ENCODE peak calls at places on chromosomes 12 and 14, in five cellular contexts. F is neural progenitor cell; Z is CD4-positive, alpha-beta T cell; A is K562; J is tibial nerve. E is an unnamed sample.

GRCh38 chr12:123238961-123239360 is 5.7 kb downstream of the MTRFR start:
- DNase-seq in J (no peak), Z (no peak), A (no peak), F (no peak), E (no peak)

GRCh38 chr12:55847603-55848329 is 5.0 kb upstream of the MMP19 start:
- DNase-seq in Z (no peak), J (peak; percentile 87), F (no peak), A (peak; percentile 76), E (peak; percentile 98)

GRCh38 chr12:47216150-47216677 is 136.5 kb upstream of the AMIGO2 start:
- DNase-seq in A (no peak), J (no peak), Z (peak; percentile 66), F (no peak), E (no peak)

GRCh38 chr12:127389923-127390322 is 877.0 kb upstream of the TMEM132C start:
- DNase-seq in F (peak; percentile 72), Z (no peak), A (no peak), J (no peak), E (no peak)

GRCh38 chr14:104865069-104865630 is at the start of gene CEP170B:
- DNase-seq in Z (peak; percentile 21), J (no peak), A (peak; percentile 85), F (peak; percentile 65), E (no peak)

GRCh38 chr14:99691111-99691885 is 7.2 kb downstream of the CYP46A1 start:
- DNase-seq in F (no peak), J (no peak), A (no peak), Z (no peak), E (no peak)

GRCh38 chr14:68507544-68508081 is 285.3 kb downstream of the ZFP36L1 start:
- DNase-seq in F (no peak), A (no peak), J (no peak), Z (peak; percentile 13), E (no peak)

GRCh38 chr12:11650697-11651281 is 1.3 kb downstream of the ETV6 start:
- DNase-seq in Z (no peak), A (no peak), F (peak; percentile 33), J (no peak), E (no peak)

GRCh38 chr12:12683725-12684124 is 12.3 kb downstream of the GPR19 start:
- DNase-seq in J (no peak), F (peak; percentile 34), A (no peak), Z (no peak), E (no peak)

GRCh38 chr12:92719674-92720073 is 16.9 kb downstream of the PLEKHG7 start:
- DNase-seq in Z (no peak), F (no peak), A (no peak), J (no peak), E (no peak)

GRCh38 chr12:25377475-25378179 is 126.9 kb upstream of the KRAS start:
- DNase-seq in J (no peak), Z (peak; percentile 27), A (no peak), F (no peak), E (no peak)

GRCh38 chr12:23855813-23856212 is 93.7 kb downstream of the SOX5 start:
- DNase-seq in F (no peak), A (no peak), Z (no peak), J (no peak), E (no peak)

GRCh38 chr14:101361044-101361443 is 200.3 kb upstream of the DIO3 start:
- DNase-seq in Z (no peak), A (no peak), F (no peak), J (no peak), E (peak; percentile 82)

GRCh38 chr14:99982449-99983250 is 82.6 kb upstream of the EVL start:
- DNase-seq in F (peak; percentile 74), A (peak; percentile 66), Z (peak; percentile 63), J (no peak), E (no peak)

GRCh38 chr14:95059126-95059525 is 98.2 kb downstream of the DICER1 start:
- DNase-seq in A (no peak), Z (no peak), J (no peak), F (no peak), E (no peak)

GRCh38 chr12:79422060-79422812 is 268.5 kb downstream of the PAWR start:
- DNase-seq in J (no peak), A (no peak), F (no peak), Z (no peak), E (no peak)

GRCh38 chr14:105020815-105021655 is at the start of gene CDCA4:
- DNase-seq in A (peak; percentile 97), Z (peak; percentile 97), J (peak; percentile 96), F (peak; percentile 99), E (peak; percentile 99)

GRCh38 chr14:75989134-75989533 is 3.6 kb downstream of the IFT43 start:
- DNase-seq in Z (no peak), J (no peak), F (no peak), A (no peak), E (no peak)

GRCh38 chr14:95385701-95386100 is 66.0 kb upstream of the CLMN start:
- DNase-seq in Z (no peak), J (no peak), A (no peak), F (no peak), E (no peak)

GRCh38 chr14:54606178-54606577 is 39.2 kb downstream of the SAMD4A start:
- DNase-seq in J (no peak), Z (no peak), A (no peak), F (peak; percentile 7), E (no peak)

GRCh38 chr12:111297703-111298426 is 71.0 kb downstream of the PHETA1 start:
- DNase-seq in J (no peak), F (peak; percentile 83), A (no peak), Z (no peak), E (no peak)

GRCh38 chr14:58738876-58739275 is 101.1 kb downstream of the DACT1 start:
- DNase-seq in Z (no peak), A (no peak), J (no peak), F (no peak), E (no peak)

GRCh38 chr12:52951640-52952039 is 2.7 kb downstream of the KRT18 start:
- DNase-seq in J (no peak), F (no peak), Z (no peak), A (no peak), E (no peak)
- H3K27ac ChIP-seq in J (no peak overlapping the region), F (no peak overlapping the region), Z (no peak overlapping the region), A (peak overlapping the region; percentile 72), E (no peak overlapping the region)

GRCh38 chr12:122096591-122097149 is 18.1 kb downstream of the MLXIP start:
- DNase-seq in A (no peak), F (no peak), J (no peak), Z (no peak), E (no peak)

GRCh38 chr12:122096014-122096413 is 17.5 kb downstream of the MLXIP start:
- DNase-seq in F (no peak), Z (no peak), J (no peak), A (no peak), E (no peak)

GRCh38 chr12:122099280-122099749 is 20.8 kb downstream of the MLXIP start:
- DNase-seq in A (no peak), F (no peak), J (no peak), Z (no peak), E (no peak)

GRCh38 chr12:122099856-122100255 is 21.3 kb downstream of the MLXIP start:
- DNase-seq in Z (no peak), J (no peak), F (no peak), A (no peak), E (no peak)

GRCh38 chr12:122097641-122098364 is 19.2 kb downstream of the MLXIP start:
- DNase-seq in F (no peak), A (peak; percentile 92), J (no peak), Z (no peak), E (no peak)
- H3K27ac ChIP-seq in F (no peak overlapping the region), A (peak overlapping the region; percentile 74), J (peak overlapping the region; percentile 76), Z (peak overlapping the region; percentile 46), E (peak overlapping the region; percentile 80)

DNA sequence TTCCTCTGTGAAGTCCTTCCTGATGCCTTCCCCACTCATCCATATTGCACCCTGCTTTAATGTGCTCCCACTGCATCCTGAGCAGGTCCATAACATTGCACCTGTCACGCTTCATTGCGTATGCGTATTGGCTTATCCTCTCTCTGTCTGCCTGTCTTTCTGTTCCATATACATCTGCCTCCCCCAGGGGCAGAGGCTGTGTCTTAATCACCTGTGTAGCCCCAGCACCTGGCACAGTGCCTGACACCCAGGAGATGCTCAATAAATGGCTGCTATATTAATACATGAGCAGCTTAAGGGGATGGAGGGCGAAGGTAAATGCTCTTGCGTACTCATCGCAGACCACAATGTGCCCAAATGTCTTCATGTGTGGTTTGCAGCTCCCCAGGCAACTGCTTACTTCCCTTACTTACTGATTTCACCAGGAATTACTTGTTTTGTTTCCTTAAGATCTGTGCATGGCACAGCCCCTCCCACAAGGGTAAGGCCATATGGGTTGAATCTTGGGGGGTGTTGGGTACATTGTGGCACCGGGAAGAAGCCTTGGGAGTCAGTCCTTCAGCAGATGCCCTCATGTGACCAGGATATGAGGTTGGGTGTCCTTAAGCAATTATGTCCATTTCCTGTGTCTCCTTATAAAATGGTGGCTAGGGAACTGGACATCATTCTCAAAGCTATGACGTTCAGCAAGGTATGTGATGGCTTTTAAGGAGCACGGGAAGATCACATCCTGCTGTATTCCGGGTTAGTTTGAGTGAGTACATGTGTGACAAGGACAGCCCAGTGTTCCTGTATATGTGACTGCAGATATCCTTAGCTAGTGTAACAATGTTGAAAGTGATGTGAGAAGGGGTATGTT is 848 bp upstream of the CPNE6 start:
- DNase-seq in A (no peak), J (no peak), Z (no peak), F (no peak), E (no peak)
- H3K27ac ChIP-seq in A (no peak overlapping the region), J (no peak overlapping the region), Z (no peak overlapping the region), F (no peak overlapping the region), E (no peak overlapping the region)

GRCh38 chr14:74606727-74607126 is 5.3 kb downstream of the LTBP2 start:
- DNase-seq in J (no peak), A (no peak), Z (no peak), F (no peak), E (no peak)

GRCh38 chr14:74601982-74602381 is 10.1 kb downstream of the LTBP2 start:
- DNase-seq in J (no peak), Z (no peak), F (no peak), A (peak; percentile 25), E (no peak)

GRCh38 chr14:74604157-74604556 is 7.9 kb downstream of the LTBP2 start:
- DNase-seq in Z (no peak), J (no peak), F (no peak), A (no peak), E (no peak)

GRCh38 chr14:74605531-74606223 is 6.4 kb downstream of the LTBP2 start:
- DNase-seq in Z (no peak), A (no peak), J (no peak), F (no peak), E (no peak)

DNA sequence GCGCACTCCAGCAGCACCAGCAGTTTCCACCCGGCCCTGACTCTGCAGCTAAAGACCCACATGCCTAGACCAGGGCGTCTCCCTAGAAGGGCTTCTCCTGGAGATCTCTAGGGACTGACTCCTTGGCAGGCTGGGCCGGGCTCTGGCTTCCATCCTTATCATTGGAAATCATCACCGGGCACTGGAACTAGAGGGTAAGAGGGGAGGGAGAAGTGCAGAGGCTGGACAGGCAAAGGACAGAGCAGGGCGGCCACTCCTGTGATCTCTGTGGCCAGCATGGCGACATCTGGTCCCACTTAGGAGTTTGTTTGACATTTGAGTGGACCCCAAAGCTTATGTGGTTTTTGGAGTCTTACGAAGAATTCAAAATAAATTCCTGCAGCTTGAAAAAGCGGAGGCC is 7.1 kb downstream of the LTBP2 start:
- DNase-seq in J (no peak), Z (no peak), A (no peak), F (no peak), E (no peak)
- H3K27ac ChIP-seq in J (peak overlapping the region; percentile 35), Z (no peak overlapping the region), A (no peak overlapping the region), F (no peak overlapping the region), E (no peak overlapping the region)

E was measured in esophagus muscularis mucosa.